ENCODE peak calls at places on chromosomes 5 and 9, in nine cellular contexts. One of them, this sample, is unnamed.

GRCh38 chr9:93633492-93634221 is 57.3 kb downstream of the PHF2 start:
- DNase-seq in Peyer's patch: no peak
- DNase-seq in CD8-positive, alpha-beta T cell: no peak
- DNase-seq in endothelial cell of umbilical vein: no peak
- DNase-seq in RWPE1: no peak
- DNase-seq in BJ: no peak
- DNase-seq in CD4-positive, alpha-beta T cell: no peak
- DNase-seq in WERI-Rb-1: no peak
- DNase-seq in cardiac fibroblast: no peak
- DNase-seq in this sample: no peak

GRCh38 chr9:4143951-4144717 is 155.7 kb downstream of the GLIS3 start:
- DNase-seq in Peyer's patch: no peak
- DNase-seq in CD8-positive, alpha-beta T cell: no peak
- DNase-seq in endothelial cell of umbilical vein: no peak
- DNase-seq in RWPE1: peak; percentile 17
- DNase-seq in BJ: no peak
- DNase-seq in CD4-positive, alpha-beta T cell: no peak
- DNase-seq in WERI-Rb-1: no peak
- DNase-seq in cardiac fibroblast: peak; percentile 79
- DNase-seq in this sample: no peak

GRCh38 chr5:157821822-157822622 is 36.9 kb downstream of the CLINT1 start:
- DNase-seq in Peyer's patch: no peak
- DNase-seq in CD8-positive, alpha-beta T cell: no peak
- DNase-seq in endothelial cell of umbilical vein: no peak
- DNase-seq in RWPE1: no peak
- DNase-seq in BJ: no peak
- DNase-seq in CD4-positive, alpha-beta T cell: no peak
- DNase-seq in WERI-Rb-1: no peak
- DNase-seq in cardiac fibroblast: peak; percentile 43
- DNase-seq in this sample: no peak

GRCh38 chr9:121317737-121318630 is 50.0 kb downstream of the GSN start:
- DNase-seq in Peyer's patch: peak; percentile 66
- DNase-seq in CD8-positive, alpha-beta T cell: no peak
- DNase-seq in endothelial cell of umbilical vein: no peak
- DNase-seq in RWPE1: no peak
- DNase-seq in BJ: no peak
- DNase-seq in CD4-positive, alpha-beta T cell: no peak
- DNase-seq in WERI-Rb-1: no peak
- DNase-seq in cardiac fibroblast: no peak
- DNase-seq in this sample: no peak

GRCh38 chr9:7234144-7234543 is 476.4 kb downstream of the KDM4C start:
- DNase-seq in Peyer's patch: no peak
- DNase-seq in CD8-positive, alpha-beta T cell: no peak
- DNase-seq in endothelial cell of umbilical vein: peak; percentile 43
- DNase-seq in RWPE1: no peak
- DNase-seq in BJ: no peak
- DNase-seq in CD4-positive, alpha-beta T cell: no peak
- DNase-seq in WERI-Rb-1: peak; percentile 32
- DNase-seq in cardiac fibroblast: peak; percentile 66
- DNase-seq in this sample: no peak

GRCh38 chr5:126004636-126005035 is 418.6 kb upstream of the GRAMD2B start:
- DNase-seq in Peyer's patch: no peak
- DNase-seq in CD8-positive, alpha-beta T cell: no peak
- DNase-seq in endothelial cell of umbilical vein: no peak
- DNase-seq in RWPE1: no peak
- DNase-seq in BJ: no peak
- DNase-seq in CD4-positive, alpha-beta T cell: no peak
- DNase-seq in WERI-Rb-1: peak; percentile 60
- DNase-seq in cardiac fibroblast: peak; percentile 2
- DNase-seq in this sample: no peak

GRCh38 chr5:124114911-124115310 is 602.9 kb downstream of the CSNK1G3 start:
- DNase-seq in Peyer's patch: no peak
- DNase-seq in CD8-positive, alpha-beta T cell: no peak
- DNase-seq in endothelial cell of umbilical vein: no peak
- DNase-seq in RWPE1: no peak
- DNase-seq in BJ: no peak
- DNase-seq in CD4-positive, alpha-beta T cell: no peak
- DNase-seq in WERI-Rb-1: no peak
- DNase-seq in cardiac fibroblast: no peak
- DNase-seq in this sample: no peak

GRCh38 chr5:174282391-174282790 is 236.9 kb downstream of the NSG2 start:
- DNase-seq in Peyer's patch: no peak
- DNase-seq in CD8-positive, alpha-beta T cell: no peak
- DNase-seq in endothelial cell of umbilical vein: no peak
- DNase-seq in RWPE1: no peak
- DNase-seq in BJ: no peak
- DNase-seq in CD4-positive, alpha-beta T cell: no peak
- DNase-seq in WERI-Rb-1: no peak
- DNase-seq in cardiac fibroblast: no peak
- DNase-seq in this sample: no peak

GRCh38 chr5:101012880-101013279 is 109.8 kb upstream of the ST8SIA4 start:
- DNase-seq in Peyer's patch: no peak
- DNase-seq in CD8-positive, alpha-beta T cell: no peak
- DNase-seq in endothelial cell of umbilical vein: peak; percentile 23
- DNase-seq in RWPE1: no peak
- DNase-seq in BJ: no peak
- DNase-seq in CD4-positive, alpha-beta T cell: no peak
- DNase-seq in WERI-Rb-1: no peak
- DNase-seq in cardiac fibroblast: peak; percentile 1
- DNase-seq in this sample: no peak

GRCh38 chr5:83125560-83125959 is 48.2 kb downstream of the XRCC4 start:
- DNase-seq in Peyer's patch: no peak
- DNase-seq in CD8-positive, alpha-beta T cell: no peak
- DNase-seq in endothelial cell of umbilical vein: no peak
- DNase-seq in RWPE1: no peak
- DNase-seq in BJ: no peak
- DNase-seq in CD4-positive, alpha-beta T cell: no peak
- DNase-seq in WERI-Rb-1: no peak
- DNase-seq in cardiac fibroblast: no peak
- DNase-seq in this sample: no peak

GRCh38 chr5:108216890-108217289 is 165.0 kb downstream of the FBXL17 start:
- DNase-seq in Peyer's patch: no peak
- DNase-seq in CD8-positive, alpha-beta T cell: no peak
- DNase-seq in endothelial cell of umbilical vein: no peak
- DNase-seq in RWPE1: peak; percentile 22
- DNase-seq in BJ: no peak
- DNase-seq in CD4-positive, alpha-beta T cell: no peak
- DNase-seq in WERI-Rb-1: no peak
- DNase-seq in cardiac fibroblast: peak; percentile 75
- DNase-seq in this sample: no peak

GRCh38 chr9:110340306-110340705 is 2.6 kb upstream of the TXNDC8 start:
- DNase-seq in Peyer's patch: no peak
- DNase-seq in CD8-positive, alpha-beta T cell: no peak
- DNase-seq in endothelial cell of umbilical vein: no peak
- DNase-seq in RWPE1: no peak
- DNase-seq in BJ: no peak
- DNase-seq in CD4-positive, alpha-beta T cell: no peak
- DNase-seq in WERI-Rb-1: peak; percentile 9
- DNase-seq in cardiac fibroblast: peak; percentile 51
- DNase-seq in this sample: no peak
- TF ChIP-seq CTCF in Peyer's patch: no peak
- TF ChIP-seq CTCF in CD8-positive, alpha-beta T cell: no peak
- TF ChIP-seq CTCF in endothelial cell of umbilical vein: no peak
- TF ChIP-seq CTCF in RWPE1: peak; percentile 46
- TF ChIP-seq CTCF in BJ: peak; percentile 43
- TF ChIP-seq CTCF in CD4-positive, alpha-beta T cell: no peak
- TF ChIP-seq CTCF in WERI-Rb-1: peak; percentile 30
- TF ChIP-seq CTCF in cardiac fibroblast: peak; percentile 62
- TF ChIP-seq CTCF in this sample: peak; percentile 73

DNA sequence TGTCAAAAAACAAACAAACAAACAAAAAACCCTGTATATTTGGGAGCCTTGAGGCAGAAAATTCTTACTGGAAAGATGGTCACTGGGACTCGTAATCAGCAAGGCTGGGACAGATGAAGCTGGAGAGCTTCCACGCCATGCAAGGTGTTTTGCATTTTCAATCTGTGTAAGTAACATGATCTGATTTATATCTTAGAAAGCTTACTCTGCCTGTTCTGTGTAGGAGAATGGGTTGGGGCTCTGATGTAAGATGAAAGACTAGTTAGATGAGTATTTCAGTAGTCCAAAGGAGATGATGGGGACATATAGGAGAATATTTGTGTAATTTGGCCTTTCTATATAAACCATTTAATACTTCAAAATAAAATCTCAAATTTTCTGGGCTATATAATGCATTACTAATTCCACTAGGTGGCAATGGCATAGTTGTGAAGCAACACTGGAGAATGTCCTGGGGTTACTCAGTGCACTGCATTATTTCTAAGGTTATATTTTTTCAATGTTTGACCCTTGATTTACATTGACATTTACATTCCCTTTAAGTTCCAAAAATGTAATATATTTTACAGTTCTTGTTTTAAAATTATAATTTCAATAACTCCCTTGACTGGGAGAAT is 21.9 kb upstream of the FSD1L start:
- DNase-seq in Peyer's patch: no peak
- DNase-seq in CD8-positive, alpha-beta T cell: no peak
- DNase-seq in endothelial cell of umbilical vein: peak; percentile 26
- DNase-seq in RWPE1: peak; percentile 66
- DNase-seq in BJ: no peak
- DNase-seq in CD4-positive, alpha-beta T cell: no peak
- DNase-seq in WERI-Rb-1: no peak
- DNase-seq in cardiac fibroblast: peak; percentile 53
- DNase-seq in this sample: no peak
- TF ChIP-seq CTCF in Peyer's patch: peak; percentile 27
- TF ChIP-seq CTCF in CD8-positive, alpha-beta T cell: peak; percentile 35
- TF ChIP-seq CTCF in endothelial cell of umbilical vein: peak; percentile 18
- TF ChIP-seq CTCF in RWPE1: peak; percentile 84
- TF ChIP-seq CTCF in BJ: peak; percentile 54
- TF ChIP-seq CTCF in CD4-positive, alpha-beta T cell: peak; percentile 36
- TF ChIP-seq CTCF in WERI-Rb-1: peak; percentile 35
- TF ChIP-seq CTCF in cardiac fibroblast: peak; percentile 49
- TF ChIP-seq CTCF in this sample: peak; percentile 84

DNA sequence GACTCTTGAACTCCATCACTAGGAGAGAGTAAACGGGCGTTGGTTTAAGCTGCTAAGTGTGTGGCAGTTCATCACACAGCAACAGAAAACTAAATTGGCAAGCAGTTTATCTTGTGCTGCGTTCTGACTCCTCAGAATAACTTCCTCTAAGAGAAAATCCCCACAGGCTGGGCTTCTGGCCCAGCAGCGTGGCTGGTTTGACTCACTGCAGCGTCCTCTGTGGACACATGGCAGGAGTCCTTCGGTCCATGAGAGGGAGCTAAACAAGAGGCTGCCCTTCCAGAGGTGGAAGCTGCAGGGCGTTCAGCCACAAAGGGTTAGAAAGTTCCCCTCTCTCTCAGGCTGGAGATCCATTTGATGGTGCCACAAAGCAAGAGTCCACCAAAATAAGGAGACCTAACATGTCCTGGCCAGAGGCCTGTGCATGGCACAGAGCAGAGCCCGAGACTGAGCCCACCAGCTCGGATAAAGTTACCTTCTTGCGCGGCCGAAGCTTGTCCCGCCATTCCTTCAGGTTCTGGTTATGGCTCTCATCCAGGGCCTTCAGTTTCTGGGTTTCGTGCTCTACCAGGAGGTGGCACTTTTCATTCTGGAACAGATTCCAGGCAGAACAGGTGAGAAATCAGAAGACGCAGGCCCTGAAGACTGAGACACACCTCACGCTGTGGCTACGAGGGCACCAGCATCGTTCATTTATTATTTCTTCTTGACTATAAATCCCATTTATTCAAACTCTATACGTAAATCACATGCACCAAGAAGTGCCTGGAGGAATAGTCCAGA is 46.2 kb upstream of the FBXW11 start:
- DNase-seq in Peyer's patch: no peak
- DNase-seq in CD8-positive, alpha-beta T cell: no peak
- DNase-seq in endothelial cell of umbilical vein: peak; percentile 46
- DNase-seq in RWPE1: no peak
- DNase-seq in BJ: no peak
- DNase-seq in CD4-positive, alpha-beta T cell: no peak
- DNase-seq in WERI-Rb-1: no peak
- DNase-seq in cardiac fibroblast: peak; percentile 90
- DNase-seq in this sample: no peak
- TF ChIP-seq CTCF in Peyer's patch: no peak
- TF ChIP-seq CTCF in CD8-positive, alpha-beta T cell: no peak
- TF ChIP-seq CTCF in endothelial cell of umbilical vein: no peak
- TF ChIP-seq CTCF in RWPE1: no peak
- TF ChIP-seq CTCF in BJ: no peak
- TF ChIP-seq CTCF in CD4-positive, alpha-beta T cell: no peak
- TF ChIP-seq CTCF in WERI-Rb-1: no peak
- TF ChIP-seq CTCF in cardiac fibroblast: peak; percentile 49
- TF ChIP-seq CTCF in this sample: peak; percentile 55

GRCh38 chr9:87725900-87726709 is at the start of gene CTSL:
- DNase-seq in Peyer's patch: peak; percentile 84
- DNase-seq in CD8-positive, alpha-beta T cell: peak; percentile 30
- DNase-seq in endothelial cell of umbilical vein: peak; percentile 80
- DNase-seq in RWPE1: peak; percentile 87
- DNase-seq in BJ: peak; percentile 52
- DNase-seq in CD4-positive, alpha-beta T cell: peak; percentile 77
- DNase-seq in WERI-Rb-1: peak; percentile 44
- DNase-seq in cardiac fibroblast: peak; percentile 86
- DNase-seq in this sample: no peak
- TF ChIP-seq CTCF in Peyer's patch: no peak
- TF ChIP-seq CTCF in CD8-positive, alpha-beta T cell: no peak
- TF ChIP-seq CTCF in endothelial cell of umbilical vein: no peak
- TF ChIP-seq CTCF in RWPE1: no peak
- TF ChIP-seq CTCF in BJ: peak; percentile 33
- TF ChIP-seq CTCF in CD4-positive, alpha-beta T cell: no peak
- TF ChIP-seq CTCF in WERI-Rb-1: peak; percentile 37
- TF ChIP-seq CTCF in cardiac fibroblast: peak; percentile 12
- TF ChIP-seq CTCF in this sample: peak; percentile 69

GRCh38 chr5:91245871-91246270 is 137.2 kb downstream of the ARRDC3 start:
- DNase-seq in Peyer's patch: no peak
- DNase-seq in CD8-positive, alpha-beta T cell: no peak
- DNase-seq in endothelial cell of umbilical vein: no peak
- DNase-seq in RWPE1: peak; percentile 23
- DNase-seq in BJ: no peak
- DNase-seq in CD4-positive, alpha-beta T cell: no peak
- DNase-seq in WERI-Rb-1: no peak
- DNase-seq in cardiac fibroblast: peak; percentile 13
- DNase-seq in this sample: no peak
- TF ChIP-seq CTCF in Peyer's patch: no peak
- TF ChIP-seq CTCF in CD8-positive, alpha-beta T cell: no peak
- TF ChIP-seq CTCF in endothelial cell of umbilical vein: no peak
- TF ChIP-seq CTCF in RWPE1: peak; percentile 9
- TF ChIP-seq CTCF in BJ: no peak
- TF ChIP-seq CTCF in CD4-positive, alpha-beta T cell: no peak
- TF ChIP-seq CTCF in WERI-Rb-1: no peak
- TF ChIP-seq CTCF in cardiac fibroblast: no peak
- TF ChIP-seq CTCF in this sample: peak; percentile 47

This sample was measured in chondrocyte.